ENCODE peak calls at places on chromosome 22, in seven cellular contexts. W is frontal cortex; X is cardiac septum; Y is stimulated activated CD4-positive, alpha-beta T cell treated with anti-CD3 and anti-CD28 coated beads, Interleukin-12 subunit alpha, Interleukin-12 subunit beta, amount 100 ng/mL, for 4 hours; Q is substantia nigra; A is LoVo; Z is Peyer's patch. P is an unnamed sample.

GRCh38 chr22:33864723-33865130 is 55.5 kb downstream of the LARGE1 start:
- DNase-seq in W (no peak), X (no peak), Y (no peak), Q (no peak), A (no peak), Z (no peak), P (no peak)

GRCh38 chr22:40597541-40598453 is 38.7 kb downstream of the MRTFA start:
- DNase-seq in W (no peak), X (no peak), Y (no peak), Q (no peak), A (no peak), Z (no peak), P (no peak)

GRCh38 chr22:27431896-27432295 is 369.7 kb downstream of the MN1 start:
- DNase-seq in W (no peak), X (no peak), Y (no peak), Q (no peak), A (no peak), Z (no peak), P (no peak)

GRCh38 chr22:48734961-48735360 is 1092.7 kb downstream of the BRD1 start:
- DNase-seq in W (no peak), X (no peak), Y (no peak), Q (no peak), A (no peak), Z (no peak), P (no peak)

GRCh38 chr22:19429950-19430889 is 1.3 kb downstream of the HIRA start:
- DNase-seq in W (no peak), X (no peak), Y (peak), Q (no peak), A (peak), Z (no peak), P (peak)

GRCh38 chr22:35334010-35334409 is 34.3 kb downstream of the TOM1 start:
- DNase-seq in W (no peak), X (no peak), Y (peak), Q (no peak), A (no peak), Z (no peak), P (no peak)

GRCh38 chr22:44462246-44463015 is 35.6 kb downstream of the RTL6 start:
- DNase-seq in W (no peak), X (no peak), Y (no peak), Q (no peak), A (no peak), Z (no peak), P (peak)

GRCh38 chr22:41838842-41839618 is 6.1 kb downstream of the SREBF2 start:
- DNase-seq in W (no peak), X (no peak), Y (no peak), Q (no peak), A (no peak), Z (no peak), P (no peak)

GRCh38 chr22:40405178-40406062 is 35.0 kb downstream of the SGSM3 start:
- DNase-seq in W (no peak), X (no peak), Y (no peak), Q (no peak), A (no peak), Z (no peak), P (no peak)

GRCh38 chr22:27381960-27382742 is 419.4 kb downstream of the MN1 start:
- DNase-seq in W (no peak), X (no peak), Y (no peak), Q (no peak), A (no peak), Z (no peak), P (no peak)

GRCh38 chr22:24492391-24492790 is 2.7 kb upstream of the UPB1 start:
- DNase-seq in W (no peak), X (no peak), Y (no peak), Q (no peak), A (no peak), Z (no peak), P (no peak)

GRCh38 chr22:45631839-45632238 is 39.8 kb upstream of the ATXN10 start:
- DNase-seq in W (no peak), X (peak), Y (no peak), Q (no peak), A (no peak), Z (no peak), P (no peak)

GRCh38 chr22:43862882-43863202 is 529 bp upstream of the SULT4A1 start:
- DNase-seq in W (no peak), X (no peak), Y (no peak), Q (no peak), A (no peak), Z (no peak), P (no peak)

GRCh38 chr22:20777420-20778177 is 3.7 kb downstream of the SERPIND1 start:
- DNase-seq in W (no peak), X (no peak), Y (no peak), Q (no peak), A (peak), Z (no peak), P (peak)

P was measured in colonic mucosa.